ENCODE peak calls at places on chromosomes 5 and 9, in four cellular contexts. G is GM04504, F is cardiac muscle cell, D is RPMI7951. L is an unnamed sample.

GRCh38 chr5:174381241-174381640 is 335.7 kb downstream of the NSG2 start:
- DNase-seq in G (no peak), F (no peak), D (no peak), L (no peak)

GRCh38 chr5:5421149-5421960 is 1.1 kb upstream of the ICE1 start:
- DNase-seq in G (no peak), F (peak), D (no peak), L (peak)

GRCh38 chr5:79689541-79690466 is at the start of gene CMYA5:
- DNase-seq in G (no peak), F (peak), D (no peak), L (peak)

GRCh38 chr5:16707869-16708192 is 91.0 kb upstream of the RETREG1 start:
- DNase-seq in G (no peak), F (no peak), D (no peak), L (no peak)

GRCh38 chr9:133935328-133936040 is 56.6 kb downstream of the VAV2 start:
- DNase-seq in G (no peak), F (peak), D (peak), L (no peak)

GRCh38 chr9:3337515-3337914 is 188.3 kb downstream of the RFX3 start:
- DNase-seq in G (peak), F (peak), D (peak), L (no peak)

GRCh38 chr5:143938230-143938629 is 126.3 kb downstream of the HMHB1 start:
- DNase-seq in G (no peak), F (no peak), D (no peak), L (no peak)

GRCh38 chr5:136200761-136201160 is 7.8 kb upstream of the SMIM32 start:
- DNase-seq in G (no peak), F (no peak), D (no peak), L (no peak)

GRCh38 chr5:172777381-172778222 is 6.6 kb upstream of the DUSP1 start:
- DNase-seq in G (peak), F (peak), D (peak), L (no peak)

GRCh38 chr5:79704553-79704952 is 14.9 kb downstream of the CMYA5 start:
- DNase-seq in G (no peak), F (no peak), D (no peak), L (no peak)

GRCh38 chr9:81664638-81665513 is 24.5 kb downstream of the TLE1 start:
- DNase-seq in G (no peak), F (no peak), D (no peak), L (no peak)

GRCh38 chr9:87662808-87663528 is 63.0 kb upstream of the CTSL start:
- DNase-seq in G (peak), F (peak), D (peak), L (peak)

GRCh38 chr9:86487222-86487841 is 133.1 kb upstream of the TUT7 start:
- DNase-seq in G (peak), F (peak), D (peak), L (no peak)

GRCh38 chr5:136001531-136001930 is 27.3 kb upstream of the TGFBI start:
- DNase-seq in G (peak), F (peak), D (peak), L (no peak)

GRCh38 chr9:16532681-16533450 is 337.6 kb downstream of the BNC2 start:
- DNase-seq in G (no peak), F (peak), D (peak), L (no peak)

GRCh38 chr5:80780024-80780423 is 125.2 kb upstream of the DHFR start:
- DNase-seq in G (no peak), F (no peak), D (no peak), L (no peak)

GRCh38 chr9:121637441-121638222 is 13.8 kb upstream of the DAB2IP start:
- DNase-seq in G (no peak), F (peak), D (peak), L (no peak)

GRCh38 chr5:97797994-97798451 is 615.0 kb upstream of the RIOK2 start:
- DNase-seq in G (no peak), F (peak), D (no peak), L (no peak)

GRCh38 chr9:135130266-135130976 is 43.0 kb downstream of the OLFM1 start:
- DNase-seq in G (no peak), F (no peak), D (peak), L (no peak)

GRCh38 chr5:100517301-100517974 is 17.7 kb upstream of the FAM174A start:
- DNase-seq in G (no peak), F (no peak), D (no peak), L (no peak)

GRCh38 chr5:139863855-139864558 is 68.4 kb downstream of the PSD2 start:
- DNase-seq in G (peak), F (peak), D (peak), L (peak)

GRCh38 chr9:106862115-106862945 is 636 bp upstream of the ZNF462 start:
- DNase-seq in G (no peak), F (peak), D (peak), L (peak)

GRCh38 chr5:28397502-28397941 is 1359.1 kb upstream of the CDH9 start:
- DNase-seq in G (no peak), F (peak), D (peak), L (no peak)

GRCh38 chr5:150645070-150645700 is 4.7 kb downstream of the SYNPO start:
- DNase-seq in G (peak), F (peak), D (peak), L (peak)

GRCh38 chr5:107636555-107636954 is 34.2 kb downstream of the EFNA5 start:
- DNase-seq in G (peak), F (no peak), D (no peak), L (no peak)

GRCh38 chr5:126471875-126472537 is 48.8 kb downstream of the GRAMD2B start:
- DNase-seq in G (peak), F (no peak), D (peak), L (no peak)

GRCh38 chr9:91786132-91786896 is 163.7 kb downstream of the ROR2 start:
- DNase-seq in G (no peak), F (no peak), D (no peak), L (no peak)

GRCh38 chr5:35857606-35858205 is 1.0 kb downstream of the IL7R start:
- DNase-seq in G (peak), F (peak), D (peak), L (no peak)

GRCh38 chr9:83964973-83965349 is 15.1 kb downstream of the HNRNPK start:
- DNase-seq in G (no peak), F (peak), D (no peak), L (no peak)

GRCh38 chr9:71363286-71363961 is 242.0 kb upstream of the TRPM3 start:
- DNase-seq in G (no peak), F (no peak), D (no peak), L (no peak)

GRCh38 chr5:171874210-171874609 is 88.6 kb downstream of the SMIM23 start:
- DNase-seq in G (peak), F (peak), D (no peak), L (no peak)

GRCh38 chr5:96176022-96176421 is 214.4 kb upstream of the ELL2 start:
- DNase-seq in G (no peak), F (peak), D (peak), L (no peak)

GRCh38 chr5:132205385-132206125 is 22.1 kb downstream of the P4HA2 start:
- DNase-seq in G (no peak), F (peak), D (peak), L (no peak)

GRCh38 chr9:84839538-84839937 is 170.0 kb downstream of the NTRK2 start:
- DNase-seq in G (peak), F (peak), D (no peak), L (peak)

L was measured in nephron progenitor cell.